ENCODE peak calls at places on chromosomes 3 and 15, in six cellular contexts. X is Peyer's patch, C is cardiac fibroblast, Q is transverse colon, H is neural progenitor cell, Y is brain microvascular endothelial cell. L is an unnamed sample.

GRCh38 chr15:92693922-92694331 is 38.4 kb upstream of the FAM174B start:
- DNase-seq in X (no peak), C (peak), Q (no peak), H (peak), Y (peak), L (peak)

GRCh38 chr3:173921741-173922140 is 524.2 kb downstream of the NLGN1 start:
- DNase-seq in X (no peak), C (no peak), Q (no peak), H (no peak), Y (no peak), L (no peak)

GRCh38 chr3:117322866-117323265 is 613.3 kb downstream of the TUSC7 start:
- DNase-seq in X (no peak), C (peak), Q (no peak), H (peak), Y (no peak), L (peak)

GRCh38 chr15:85550283-85550682 is 169.9 kb downstream of the AKAP13 start:
- DNase-seq in X (no peak), C (no peak), Q (no peak), H (no peak), Y (no peak), L (no peak)

GRCh38 chr3:58384381-58385090 is 49.1 kb downstream of the PDHB start:
- DNase-seq in X (no peak), C (no peak), Q (no peak), H (no peak), Y (no peak), L (no peak)

GRCh38 chr15:100947760-100948429 is 28.7 kb downstream of the LRRK1 start:
- DNase-seq in X (no peak), C (no peak), Q (no peak), H (no peak), Y (no peak), L (no peak)

GRCh38 chr3:31004025-31004678 is 109.7 kb upstream of the GADL1 start:
- DNase-seq in X (no peak), C (peak), Q (no peak), H (no peak), Y (peak), L (peak)

GRCh38 chr3:152857082-152857481 is 22.2 kb downstream of the P2RY1 start:
- DNase-seq in X (no peak), C (no peak), Q (no peak), H (no peak), Y (peak), L (peak)

GRCh38 chr15:58472821-58473581 is 41.2 kb downstream of the LIPC start:
- DNase-seq in X (no peak), C (peak), Q (no peak), H (no peak), Y (no peak), L (peak)

GRCh38 chr3:158935846-158936245 is 134.0 kb downstream of the MFSD1 start:
- DNase-seq in X (no peak), C (no peak), Q (no peak), H (no peak), Y (no peak), L (no peak)

GRCh38 chr15:101121511-101122090 is 130.2 kb downstream of the CHSY1 start:
- DNase-seq in X (peak), C (peak), Q (peak), H (peak), Y (peak), L (peak)

GRCh38 chr3:117921908-117922456 is 1112.7 kb downstream of the IGSF11 start:
- DNase-seq in X (no peak), C (no peak), Q (no peak), H (peak), Y (no peak), L (no peak)

GRCh38 chr3:50365842-50366220 is 6.5 kb upstream of the TMEM115 start:
- DNase-seq in X (no peak), C (no peak), Q (no peak), H (no peak), Y (no peak), L (no peak)

GRCh38 chr3:17979911-17980310 is 237.5 kb upstream of the TBC1D5 start:
- DNase-seq in X (no peak), C (no peak), Q (no peak), H (no peak), Y (no peak), L (no peak)

GRCh38 chr3:155185623-155186022 is 105.5 kb downstream of the MME start:
- DNase-seq in X (no peak), C (peak), Q (no peak), H (no peak), Y (no peak), L (peak)

GRCh38 chr15:101135532-101136166 is 116.2 kb downstream of the CHSY1 start:
- DNase-seq in X (peak), C (no peak), Q (peak), H (no peak), Y (no peak), L (no peak)

GRCh38 chr3:12227833-12228232 is 61.0 kb upstream of the PPARG start:
- DNase-seq in X (no peak), C (peak), Q (no peak), H (no peak), Y (peak), L (peak)

GRCh38 chr3:161148832-161149475 is 43.8 kb upstream of the B3GALNT1 start:
- DNase-seq in X (no peak), C (peak), Q (no peak), H (no peak), Y (no peak), L (peak)

GRCh38 chr3:45507820-45508317 is 86.7 kb upstream of the LIMD1 start:
- DNase-seq in X (no peak), C (peak), Q (no peak), H (peak), Y (peak), L (peak)

GRCh38 chr3:171286580-171287249 is 173.5 kb downstream of the TNIK start:
- DNase-seq in X (no peak), C (peak), Q (no peak), H (no peak), Y (no peak), L (peak)

GRCh38 chr3:58161435-58162398 is 49.1 kb downstream of the DNASE1L3 start:
- DNase-seq in X (peak), C (peak), Q (peak), H (no peak), Y (peak), L (peak)

GRCh38 chr15:27977656-27978055 is 121.5 kb downstream of the OCA2 start:
- DNase-seq in X (no peak), C (no peak), Q (no peak), H (no peak), Y (peak), L (no peak)

GRCh38 chr3:119240101-119240581 is 537 bp downstream of the B4GALT4 start:
- DNase-seq in X (peak), C (no peak), Q (peak), H (peak), Y (no peak), L (no peak)

GRCh38 chr15:64740361-64741170 is 34.8 kb downstream of the RBPMS2 start:
- DNase-seq in X (peak), C (peak), Q (peak), H (no peak), Y (peak), L (peak)

GRCh38 chr3:141878812-141879211 is 2.4 kb downstream of the ATP1B3 start:
- DNase-seq in X (no peak), C (peak), Q (peak), H (no peak), Y (no peak), L (peak)

GRCh38 chr3:59469948-59470723 is 420.3 kb upstream of the CFAP20DC start:
- DNase-seq in X (no peak), C (peak), Q (no peak), H (no peak), Y (peak), L (peak)

GRCh38 chr3:19348929-19349564 is 200.7 kb downstream of the KCNH8 start:
- DNase-seq in X (peak), C (peak), Q (no peak), H (peak), Y (peak), L (peak)

GRCh38 chr3:42696356-42697301 is 6.0 kb downstream of the HHATL start:
- DNase-seq in X (peak), C (no peak), Q (no peak), H (no peak), Y (no peak), L (no peak)

GRCh38 chr3:190617185-190617584 is 103.3 kb downstream of the IL1RAP start:
- DNase-seq in X (peak), C (no peak), Q (peak), H (peak), Y (no peak), L (no peak)

GRCh38 chr15:52963865-52964264 is 173.7 kb upstream of the ONECUT1 start:
- DNase-seq in X (no peak), C (no peak), Q (no peak), H (no peak), Y (no peak), L (no peak)

GRCh38 chr3:152786977-152787681 is 47.8 kb upstream of the P2RY1 start:
- DNase-seq in X (no peak), C (no peak), Q (no peak), H (no peak), Y (no peak), L (no peak)

GRCh38 chr15:42107483-42107882 is 13.1 kb upstream of the PLA2G4D start:
- DNase-seq in X (peak), C (no peak), Q (peak), H (no peak), Y (no peak), L (no peak)

GRCh38 chr3:82165266-82165665 is 403.8 kb upstream of the GBE1 start:
- DNase-seq in X (no peak), C (no peak), Q (no peak), H (peak), Y (no peak), L (no peak)

GRCh38 chr3:135539854-135540253 is 425.7 kb upstream of the PPP2R3A start:
- DNase-seq in X (no peak), C (no peak), Q (no peak), H (no peak), Y (no peak), L (no peak)

GRCh38 chr3:42804831-42805821 is 836 bp upstream of the HIGD1A start:
- DNase-seq in X (peak), C (peak), Q (peak), H (peak), Y (no peak), L (no peak)

GRCh38 chr3:129857899-129858298 is 35.6 kb downstream of the TMCC1 start:
- DNase-seq in X (no peak), C (no peak), Q (no peak), H (no peak), Y (no peak), L (no peak)

GRCh38 chr3:18987862-18988447 is 160.4 kb upstream of the KCNH8 start:
- DNase-seq in X (no peak), C (no peak), Q (no peak), H (no peak), Y (no peak), L (no peak)

GRCh38 chr15:92068121-92068520 is 214.6 kb downstream of the SLCO3A1 start:
- DNase-seq in X (no peak), C (no peak), Q (no peak), H (no peak), Y (no peak), L (peak)

GRCh38 chr15:80073197-80073596 is 13.7 kb downstream of the ZFAND6 start:
- DNase-seq in X (no peak), C (no peak), Q (no peak), H (no peak), Y (no peak), L (no peak)
- H3K4me3 ChIP-seq in X (no peak), C (peak), Q (no peak), H (peak), Y (peak), L (peak)

DNA sequence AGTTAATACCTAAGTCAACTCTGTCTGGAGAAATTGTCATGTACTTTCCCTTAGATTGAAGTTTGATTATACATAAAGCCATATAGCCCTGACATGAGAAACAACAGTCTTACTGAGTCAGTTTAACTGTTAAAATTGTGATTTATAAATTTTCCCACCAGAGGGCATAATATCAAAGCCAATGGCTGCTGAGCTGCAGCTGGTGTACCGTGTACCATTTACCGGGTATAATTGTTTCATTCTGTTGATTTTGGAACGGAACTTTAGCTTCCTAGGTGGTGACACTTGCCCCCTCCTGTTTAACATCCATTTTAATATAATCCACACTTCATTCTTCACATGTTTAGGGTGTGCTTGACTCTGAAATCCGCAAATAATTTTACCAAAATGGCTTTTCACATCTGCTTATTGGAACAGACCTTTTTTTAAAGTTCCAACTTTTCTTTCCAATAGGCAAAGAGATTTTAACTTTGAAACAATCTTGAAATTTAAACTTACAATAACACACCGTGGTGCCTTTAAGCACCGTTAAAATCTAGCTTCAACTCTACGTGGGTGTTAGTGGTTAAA is 72.8 kb downstream of the SLC9A9 start:
- DNase-seq in X (no peak), C (peak), Q (no peak), H (peak), Y (peak), L (peak)
- H3K4me3 ChIP-seq in X (no peak), C (no peak), Q (no peak), H (no peak), Y (no peak), L (no peak)

DNA sequence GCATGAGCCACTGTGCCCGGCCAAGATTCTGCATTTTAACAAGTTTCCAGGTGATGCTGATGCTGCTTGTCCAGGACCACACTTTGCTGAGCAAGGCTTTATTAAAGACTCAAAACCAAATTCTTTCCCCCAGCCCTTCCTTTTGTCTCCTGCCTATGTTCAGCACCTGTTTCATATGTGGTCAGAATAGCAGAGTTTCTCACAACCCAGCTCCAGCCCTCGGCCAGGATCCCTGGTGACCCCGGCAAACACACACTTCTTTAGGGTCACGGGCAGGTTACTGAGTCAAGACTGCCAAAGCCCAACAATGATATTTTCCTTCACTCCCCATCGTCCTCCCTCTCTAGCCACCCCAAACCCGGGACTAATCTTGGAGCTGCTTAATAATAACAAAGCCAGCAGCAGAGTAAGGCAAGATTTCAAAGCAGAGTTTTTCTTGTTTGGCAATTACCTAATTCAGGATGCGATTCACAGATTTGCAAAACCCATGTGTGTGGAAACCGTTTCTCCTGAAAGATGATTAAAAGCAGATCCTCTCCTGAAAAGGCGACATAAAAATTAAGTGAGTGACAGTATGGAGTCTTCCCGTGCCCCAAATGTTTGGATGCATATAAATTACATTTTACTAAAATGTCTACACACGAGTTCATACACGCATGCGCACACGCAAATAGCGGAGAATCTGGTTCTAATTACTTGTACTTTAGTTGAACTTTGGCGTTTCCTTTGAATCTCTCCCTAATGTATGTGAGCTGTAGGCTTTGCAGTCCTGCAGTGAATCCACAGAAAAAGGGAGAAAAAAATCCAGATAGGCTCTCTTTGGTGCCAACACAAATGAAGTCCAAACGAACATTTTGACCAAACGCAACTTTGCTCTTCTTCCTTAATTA is 25.7 kb downstream of the RARB start:
- DNase-seq in X (no peak), C (peak), Q (no peak), H (no peak), Y (peak), L (peak)
- H3K4me3 ChIP-seq in X (no peak), C (peak), Q (no peak), H (no peak), Y (peak), L (peak)

DNA sequence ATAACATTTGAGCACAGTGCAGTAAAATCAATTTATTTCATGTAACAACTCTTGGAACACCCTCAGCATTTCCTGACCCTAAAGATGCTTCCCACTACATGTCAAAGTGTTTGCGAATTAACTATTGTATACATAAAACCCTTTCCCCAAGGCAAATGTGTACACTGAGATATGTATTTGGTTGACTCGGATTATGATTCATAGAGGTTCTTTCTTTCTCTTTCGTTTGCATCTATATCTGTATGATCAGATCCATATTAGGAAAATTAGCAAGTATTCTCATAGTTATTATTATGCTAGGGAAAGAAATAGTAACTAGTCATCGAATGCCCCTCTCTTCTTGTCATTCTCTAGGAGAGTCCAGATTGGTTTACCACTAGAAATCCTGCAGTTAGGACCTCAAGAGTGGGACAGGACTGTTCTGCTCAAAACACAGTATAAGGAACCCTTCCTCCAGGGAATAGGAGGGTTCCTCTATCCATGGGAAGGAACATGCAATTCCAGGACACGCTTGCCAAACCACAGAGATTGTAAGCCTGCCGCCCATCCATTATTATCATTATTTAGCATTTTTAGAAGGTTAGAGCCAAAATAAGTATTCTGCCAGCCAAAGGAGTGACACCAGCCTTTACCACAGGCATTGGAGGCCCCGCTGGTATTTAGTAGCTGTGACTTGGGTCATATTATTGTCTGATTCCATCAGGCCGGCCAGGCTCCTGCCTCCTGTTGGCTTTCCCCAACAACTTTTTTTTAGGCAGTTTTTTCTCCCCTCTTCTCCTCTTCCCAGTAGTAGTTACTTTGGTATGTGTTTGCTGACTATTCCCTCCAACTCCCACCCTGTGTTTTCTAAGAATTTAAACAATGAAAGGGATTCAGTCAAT is 100.7 kb downstream of the GALK2 start:
- DNase-seq in X (no peak), C (peak), Q (no peak), H (peak), Y (peak), L (peak)
- H3K4me3 ChIP-seq in X (no peak), C (no peak), Q (no peak), H (no peak), Y (no peak), L (no peak)

GRCh38 chr3:134371542-134372324 is 2.5 kb downstream of the AMOTL2 start:
- DNase-seq in X (peak), C (no peak), Q (no peak), H (no peak), Y (peak), L (peak)

GRCh38 chr3:134373942-134374790 is at the start of gene AMOTL2:
- DNase-seq in X (peak), C (peak), Q (peak), H (peak), Y (peak), L (peak)

GRCh38 chr3:134373278-134373941 is 837 bp downstream of the AMOTL2 start:
- DNase-seq in X (peak), C (peak), Q (peak), H (peak), Y (peak), L (peak)

GRCh38 chr3:134370611-134371451 is 3.4 kb downstream of the AMOTL2 start:
- DNase-seq in X (peak), C (no peak), Q (no peak), H (no peak), Y (no peak), L (no peak)

GRCh38 chr3:134372405-134373277 is 1.6 kb downstream of the AMOTL2 start:
- DNase-seq in X (peak), C (no peak), Q (no peak), H (no peak), Y (no peak), L (no peak)
- H3K4me3 ChIP-seq in X (peak), C (peak), Q (peak), H (peak), Y (peak), L (peak)

L was measured in fibroblast of mammary gland.